ENCODE peak calls at places on chromosomes 12 and 14, in six cellular contexts. J is A549, L is GM12878, O is transverse colon, U is stomach, B is sigmoid colon. P is an unnamed sample.

GRCh38 chr12:132445884-132446471 is 44.0 kb upstream of the FBRSL1 start:
- DNase-seq in J (peak), L (no peak), O (peak), U (peak), B (no peak), P (no peak)

GRCh38 chr12:81573228-81573627 is 185.9 kb downstream of the PPFIA2 start:
- DNase-seq in J (no peak), L (no peak), O (no peak), U (no peak), B (no peak), P (no peak)

GRCh38 chr12:106794369-106794768 is 19.9 kb downstream of the RIC8B start:
- DNase-seq in J (no peak), L (no peak), O (no peak), U (no peak), B (no peak), P (no peak)

GRCh38 chr14:102499401-102500189 is 10.0 kb downstream of the ANKRD9 start:
- DNase-seq in J (no peak), L (no peak), O (no peak), U (no peak), B (no peak), P (no peak)

GRCh38 chr12:93122089-93122488 is 193.0 kb upstream of the EEA1 start:
- DNase-seq in J (peak), L (no peak), O (no peak), U (no peak), B (no peak), P (no peak)

GRCh38 chr12:6426882-6427671 is 17.7 kb upstream of the CD27 start:
- DNase-seq in J (no peak), L (peak), O (peak), U (peak), B (no peak), P (no peak)

GRCh38 chr14:45651906-45652305 is 398.9 kb upstream of the MIS18BP1 start:
- DNase-seq in J (no peak), L (no peak), O (no peak), U (no peak), B (no peak), P (no peak)

GRCh38 chr14:55556929-55557623 is 22.9 kb upstream of the KTN1 start:
- DNase-seq in J (peak), L (no peak), O (peak), U (peak), B (peak), P (peak)

GRCh38 chr12:94875525-94875924 is 128.0 kb downstream of the NDUFA12 start:
- DNase-seq in J (peak), L (peak), O (no peak), U (no peak), B (no peak), P (no peak)

GRCh38 chr14:49961270-49962222 is 68.7 kb downstream of the ARF6 start:
- DNase-seq in J (no peak), L (no peak), O (no peak), U (no peak), B (no peak), P (no peak)

GRCh38 chr14:97025722-97026121 is 228.5 kb downstream of the VRK1 start:
- DNase-seq in J (no peak), L (no peak), O (no peak), U (no peak), B (no peak), P (no peak)

GRCh38 chr14:75720828-75721227 is 59.8 kb downstream of the TTLL5 start:
- DNase-seq in J (no peak), L (no peak), O (no peak), U (peak), B (peak), P (peak)

GRCh38 chr14:61385002-61385685 is 63.8 kb downstream of the PRKCH start:
- DNase-seq in J (no peak), L (no peak), O (peak), U (no peak), B (no peak), P (no peak)

GRCh38 chr14:91533623-91534022 is 23.5 kb upstream of the PPP4R3A start:
- DNase-seq in J (no peak), L (no peak), O (no peak), U (no peak), B (no peak), P (no peak)

GRCh38 chr14:90384543-90384911 is 12.3 kb upstream of the CALM1 start:
- DNase-seq in J (no peak), L (no peak), O (no peak), U (no peak), B (no peak), P (no peak)

GRCh38 chr12:124487065-124487833 is 80.2 kb downstream of the NCOR2 start:
- DNase-seq in J (no peak), L (no peak), O (no peak), U (no peak), B (no peak), P (peak)

GRCh38 chr12:85076688-85077430 is 40.7 kb downstream of the LRRIQ1 start:
- DNase-seq in J (peak), L (no peak), O (no peak), U (no peak), B (no peak), P (no peak)

GRCh38 chr14:44962573-44963528 is 861 bp downstream of the TOGARAM1 start:
- DNase-seq in J (peak), L (no peak), O (peak), U (peak), B (peak), P (peak)

GRCh38 chr14:22039938-22040780 is 366.5 kb upstream of the OR4E1 start:
- DNase-seq in J (peak), L (no peak), O (no peak), U (no peak), B (no peak), P (no peak)

GRCh38 chr12:1662761-1663439 is 28.0 kb upstream of the ADIPOR2 start:
- DNase-seq in J (peak), L (no peak), O (peak), U (peak), B (peak), P (peak)

GRCh38 chr14:31024577-31025334 is 693 bp upstream of the AP4S1 start:
- DNase-seq in J (no peak), L (no peak), O (no peak), U (no peak), B (no peak), P (no peak)

GRCh38 chr12:53352331-53353258 is 16.4 kb upstream of the SP7 start:
- DNase-seq in J (peak), L (peak), O (peak), U (peak), B (peak), P (peak)

GRCh38 chr12:124736115-124737039 is 127.3 kb downstream of the SCARB1 start:
- DNase-seq in J (no peak), L (no peak), O (no peak), U (no peak), B (no peak), P (no peak)

GRCh38 chr14:95252219-95252618 is 67.5 kb downstream of the CLMN start:
- DNase-seq in J (no peak), L (no peak), O (no peak), U (peak), B (no peak), P (no peak)

GRCh38 chr12:124031058-124031457 is 58.0 kb downstream of the ZNF664 start:
- DNase-seq in J (no peak), L (no peak), O (no peak), U (no peak), B (no peak), P (no peak)

GRCh38 chr14:91349481-91350074 is 68.0 kb downstream of the CCDC88C start:
- DNase-seq in J (no peak), L (peak), O (no peak), U (no peak), B (no peak), P (no peak)

GRCh38 chr14:87754512-87755223 is 238.3 kb downstream of the GALC start:
- DNase-seq in J (no peak), L (no peak), O (no peak), U (no peak), B (no peak), P (no peak)

GRCh38 chr14:34081126-34081575 is 130.3 kb upstream of the EGLN3 start:
- DNase-seq in J (no peak), L (no peak), O (no peak), U (no peak), B (no peak), P (no peak)

GRCh38 chr12:34400986-34401658 is 378.8 kb downstream of the ALG10 start:
- DNase-seq in J (no peak), L (no peak), O (peak), U (peak), B (peak), P (peak)

GRCh38 chr12:47797432-47797831 is 22.3 kb downstream of the HDAC7 start:
- DNase-seq in J (peak), L (no peak), O (peak), U (peak), B (no peak), P (no peak)

GRCh38 chr12:119071638-119072231 is 90.4 kb downstream of the SRRM4 start:
- DNase-seq in J (no peak), L (no peak), O (no peak), U (no peak), B (no peak), P (no peak)

GRCh38 chr12:124678421-124678893 is 111.0 kb upstream of the NCOR2 start:
- DNase-seq in J (no peak), L (no peak), O (no peak), U (no peak), B (no peak), P (no peak)

GRCh38 chr12:100672075-100672592 is 98.7 kb downstream of the GAS2L3 start:
- DNase-seq in J (peak), L (no peak), O (peak), U (no peak), B (no peak), P (no peak)

GRCh38 chr14:63543826-63544320 is 696 bp upstream of the PPP2R5E start:
- DNase-seq in J (no peak), L (no peak), O (no peak), U (no peak), B (no peak), P (no peak)

GRCh38 chr14:100608586-100609330 is 21.5 kb upstream of the BEGAIN start:
- DNase-seq in J (no peak), L (no peak), O (peak), U (no peak), B (peak), P (no peak)

GRCh38 chr14:100609941-100610391 is 22.7 kb upstream of the BEGAIN start:
- DNase-seq in J (no peak), L (no peak), O (no peak), U (no peak), B (peak), P (no peak)

GRCh38 chr14:100608064-100608463 is 20.8 kb upstream of the BEGAIN start:
- DNase-seq in J (no peak), L (no peak), O (no peak), U (no peak), B (no peak), P (no peak)

GRCh38 chr14:100610511-100611217 is 23.4 kb upstream of the BEGAIN start:
- DNase-seq in J (peak), L (no peak), O (peak), U (no peak), B (peak), P (no peak)

GRCh38 chr14:100609331-100609870 is 22.2 kb upstream of the BEGAIN start:
- DNase-seq in J (no peak), L (no peak), O (no peak), U (no peak), B (peak), P (no peak)
- TF ChIP-seq CTCF in J (no peak), L (no peak), O (no peak), U (no peak), B (no peak), P (no peak)

DNA sequence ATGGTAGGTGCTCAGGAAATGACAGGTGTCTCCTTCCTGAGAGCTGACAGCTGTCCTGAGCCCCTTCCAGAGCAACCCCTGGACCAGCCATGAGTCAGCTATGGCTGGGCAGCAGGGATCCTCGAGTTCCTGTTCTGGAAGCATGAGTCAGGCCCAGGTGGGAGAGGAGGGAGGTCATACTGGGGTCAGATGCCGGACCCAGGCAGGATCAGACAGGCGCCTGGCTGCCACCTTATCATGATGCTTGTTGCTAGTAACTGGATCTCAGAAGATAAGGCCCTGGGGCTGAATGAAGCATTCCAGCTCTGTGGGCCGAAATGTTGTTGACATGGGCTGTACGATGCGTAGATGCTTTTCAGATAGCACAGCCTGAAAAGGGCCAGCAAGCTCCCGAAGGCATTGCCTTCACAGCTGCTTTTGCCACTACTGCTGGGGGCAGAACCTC is 17.4 kb upstream of the KRT7 start:
- DNase-seq in J (peak), L (no peak), O (no peak), U (no peak), B (peak), P (no peak)
- TF ChIP-seq EP300 in J (peak), L (no peak), O (no peak), U (no peak), B (no peak), P (no peak)

GRCh38 chr12:98644433-98644711 is 216 bp downstream of the IKBIP start:
- DNase-seq in J (peak), L (no peak), O (peak), U (peak), B (no peak), P (no peak)
- TF ChIP-seq POLR2A in J (no peak), L (no peak), O (no peak), U (no peak), B (no peak), P (no peak)

GRCh38 chr14:26163761-26164160 is 434.1 kb downstream of the NOVA1 start:
- DNase-seq in J (peak), L (no peak), O (no peak), U (no peak), B (no peak), P (no peak)
- TF ChIP-seq CTCF in J (no peak), L (no peak), O (peak), U (no peak), B (peak), P (no peak)

DNA sequence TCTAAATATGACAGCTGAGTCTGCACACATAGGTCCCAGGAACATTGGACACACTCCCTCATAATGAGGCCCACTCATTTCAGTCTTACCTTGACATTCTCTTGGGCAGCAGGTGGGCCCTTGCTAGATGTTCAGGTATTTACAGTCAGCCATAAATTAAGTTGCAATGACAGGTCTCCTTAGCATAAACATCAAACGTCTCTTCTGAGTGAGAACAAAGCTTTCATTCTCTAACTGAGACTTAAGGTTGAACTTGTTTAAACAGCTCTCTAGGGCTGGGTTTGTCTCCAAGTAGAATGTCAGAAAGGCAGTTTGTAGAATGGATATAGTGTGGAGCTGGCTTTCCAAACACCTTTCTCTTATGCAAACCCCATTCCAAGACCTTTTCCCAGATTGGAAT is 10.3 kb downstream of the ACVR1B start:
- DNase-seq in J (no peak), L (no peak), O (peak), U (no peak), B (no peak), P (no peak)
- TF ChIP-seq EP300 in J (no peak), L (no peak), O (no peak), U (no peak), B (no peak), P (no peak)

P was measured in ovary.